ENCODE peak calls at places on chromosomes 16 and 17, in six cellular contexts. B is heart left ventricle, F is adrenal gland, N is suprapubic skin, Y is neural progenitor cell, Z is cardiac muscle cell. E is an unnamed sample. For H3K4me1, H3K27me3 and H3K9me3, the result is how much of the 10 kb centered on the place peaks cover.

GRCh38 chr17:79262624-79263023 is 188.0 kb downstream of the ENGASE start:
- DNase-seq in B (no peak), F (no peak), N (no peak), Y (no peak), Z (no peak), E (no peak)

GRCh38 chr17:17387461-17388362 is 84.5 kb downstream of the NT5M start:
- DNase-seq in B (no peak), F (no peak), N (no peak), Y (peak), Z (no peak), E (peak)

GRCh38 chr17:58587713-58588117 is 73.3 kb upstream of the MTMR4 start:
- DNase-seq in B (peak), F (peak), N (no peak), Y (peak), Z (peak), E (peak)

GRCh38 chr17:67053438-67054000 is 9.2 kb downstream of the CACNG1 start:
- DNase-seq in B (no peak), F (peak), N (peak), Y (no peak), Z (no peak), E (no peak)

GRCh38 chr17:42272162-42272561 is 4.0 kb downstream of the STAT5B start:
- DNase-seq in B (no peak), F (no peak), N (no peak), Y (no peak), Z (no peak), E (no peak)

GRCh38 chr17:27873746-27874145 is 19.4 kb downstream of the LYRM9 start:
- DNase-seq in B (no peak), F (no peak), N (no peak), Y (no peak), Z (no peak), E (no peak)

GRCh38 chr16:75702247-75702646 is 986 bp upstream of the DUXB start:
- DNase-seq in B (no peak), F (no peak), N (no peak), Y (no peak), Z (no peak), E (no peak)

GRCh38 chr17:39903158-39903884 is 15.1 kb downstream of the GSDMB start:
- DNase-seq in B (no peak), F (peak), N (no peak), Y (no peak), Z (peak), E (no peak)

GRCh38 chr16:50195276-50195675 is 42.2 kb downstream of the TENT4B start:
- DNase-seq in B (no peak), F (no peak), N (no peak), Y (no peak), Z (peak), E (peak)

GRCh38 chr17:76153202-76153601 is 12.2 kb upstream of the FOXJ1 start:
- DNase-seq in B (no peak), F (no peak), N (peak), Y (no peak), Z (no peak), E (no peak)

GRCh38 chr16:30893082-30893743 is 664 bp downstream of the BCL7C start:
- DNase-seq in B (no peak), F (no peak), N (no peak), Y (peak), Z (no peak), E (no peak)

GRCh38 chr17:46072998-46073397 is 73.9 kb downstream of the STH start:
- DNase-seq in B (no peak), F (no peak), N (no peak), Y (no peak), Z (peak), E (no peak)

GRCh38 chr17:40848583-40849235 is 18.3 kb downstream of the KRT12 start:
- DNase-seq in B (no peak), F (no peak), N (no peak), Y (no peak), Z (no peak), E (no peak)

GRCh38 chr16:4624827-4625616 is 396 bp downstream of the MGRN1 start:
- DNase-seq in B (peak), F (peak), N (no peak), Y (peak), Z (peak), E (peak)

GRCh38 chr16:67885976-67886375 is 1.3 kb downstream of the NRN1L start:
- DNase-seq in B (no peak), F (no peak), N (no peak), Y (no peak), Z (no peak), E (no peak)

GRCh38 chr16:62034236-62035114 is 1.8 kb downstream of the CDH8 start:
- DNase-seq in B (no peak), F (no peak), N (no peak), Y (peak), Z (no peak), E (no peak)

GRCh38 chr16:89925596-89926079 is 2.5 kb downstream of the TUBB3 start:
- DNase-seq in B (no peak), F (no peak), N (no peak), Y (peak), Z (no peak), E (no peak)

GRCh38 chr17:34171245-34171818 is 83.8 kb upstream of the CCL2 start:
- DNase-seq in B (peak), F (peak), N (no peak), Y (peak), Z (peak), E (peak)

GRCh38 chr16:31354394-31355291 is at the start of gene ITGAX:
- DNase-seq in B (peak), F (peak), N (peak), Y (no peak), Z (peak), E (peak)

GRCh38 chr17:9195961-9196668 is 174.8 kb downstream of the NTN1 start:
- DNase-seq in B (no peak), F (no peak), N (no peak), Y (peak), Z (no peak), E (no peak)

GRCh38 chr17:73283841-73284282 is 22.2 kb upstream of the CPSF4L start:
- DNase-seq in B (peak), F (peak), N (no peak), Y (peak), Z (no peak), E (peak)

GRCh38 chr17:73284906-73285602 is 23.4 kb upstream of the CPSF4L start:
- DNase-seq in B (no peak), F (peak), N (no peak), Y (no peak), Z (no peak), E (no peak)

GRCh38 chr17:73283250-73283649 is 21.6 kb upstream of the CPSF4L start:
- DNase-seq in B (no peak), F (no peak), N (no peak), Y (no peak), Z (no peak), E (no peak)

GRCh38 chr17:73285603-73285908 is 23.9 kb upstream of the CPSF4L start:
- DNase-seq in B (no peak), F (no peak), N (no peak), Y (no peak), Z (no peak), E (no peak)

GRCh38 chr17:73284339-73284738 is 22.7 kb upstream of the CPSF4L start:
- DNase-seq in B (no peak), F (no peak), N (no peak), Y (peak), Z (no peak), E (no peak)
- H3K4me1 ChIP-seq in B (half or more), F (half or more), N (half or more), Y (under half), Z (under half), E (under half)

GRCh38 chr16:80058236-80058635 is 457.7 kb upstream of the MAF start:
- DNase-seq in B (peak), F (no peak), N (peak), Y (no peak), Z (peak), E (no peak)

GRCh38 chr16:80060470-80060869 is 459.9 kb upstream of the MAF start:
- DNase-seq in B (no peak), F (no peak), N (no peak), Y (no peak), Z (no peak), E (no peak)

GRCh38 chr16:80054656-80055055 is 454.1 kb upstream of the MAF start:
- DNase-seq in B (no peak), F (no peak), N (no peak), Y (no peak), Z (no peak), E (no peak)

GRCh38 chr16:80056334-80056733 is 455.8 kb upstream of the MAF start:
- DNase-seq in B (no peak), F (no peak), N (no peak), Y (no peak), Z (peak), E (no peak)

GRCh38 chr16:80055831-80056230 is 455.3 kb upstream of the MAF start:
- DNase-seq in B (no peak), F (no peak), N (no peak), Y (no peak), Z (no peak), E (no peak)
- H3K27me3 ChIP-seq in B (under half), F (under half), N (under half), Y (under half), Z (half or more), E (under half)

DNA sequence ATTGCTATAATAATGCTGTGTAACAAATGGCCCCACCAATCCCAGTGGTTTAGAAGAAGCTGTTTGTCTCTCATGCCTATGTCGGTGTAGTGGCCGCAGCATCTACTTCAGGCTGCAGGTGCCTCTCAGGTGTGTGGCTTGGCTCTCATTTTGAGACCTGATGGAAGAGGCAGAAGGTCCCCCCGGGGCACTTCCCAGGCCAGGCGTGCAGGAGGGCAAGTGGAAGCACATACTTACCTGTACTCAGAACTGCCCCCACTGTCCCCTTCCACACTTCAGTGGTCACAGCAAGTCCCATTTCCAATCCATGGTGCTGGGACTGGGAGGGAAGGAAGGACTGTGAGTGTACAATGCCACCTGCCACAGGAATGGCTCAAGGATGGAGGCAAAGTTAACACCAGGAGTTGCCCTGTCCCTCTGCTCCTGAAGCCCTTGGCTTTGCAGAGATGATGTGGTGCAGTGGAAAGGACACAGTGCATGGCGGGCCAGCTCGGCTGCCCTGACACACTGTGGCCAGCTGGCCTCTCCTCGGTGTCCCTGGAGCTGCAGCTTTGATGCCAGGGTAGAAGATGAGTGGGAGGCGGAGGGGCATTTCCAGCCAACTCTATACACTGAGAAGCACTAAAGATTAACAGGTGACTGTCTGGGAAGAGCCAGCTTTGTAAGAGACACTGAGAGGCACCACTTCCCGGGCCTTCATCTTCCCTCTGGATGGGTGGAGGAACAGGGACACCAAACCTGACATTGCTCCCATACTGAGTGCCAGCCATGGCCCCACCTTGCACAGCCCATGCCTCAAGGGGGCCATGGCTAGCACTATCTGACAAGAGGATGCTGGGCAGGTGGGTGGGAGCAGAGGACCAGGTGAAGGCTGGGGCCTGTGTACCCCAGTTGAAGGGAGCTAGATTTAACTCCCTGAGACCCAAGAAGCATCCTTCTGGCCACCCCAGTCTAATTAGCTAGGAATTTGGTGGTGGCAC is 105.9 kb downstream of the METRNL start:
- DNase-seq in B (peak), F (peak), N (no peak), Y (no peak), Z (no peak), E (no peak)
- H3K9me3 ChIP-seq in B (under half), F (under half), N (under half), Y (under half), Z (under half), E (under half)

DNA sequence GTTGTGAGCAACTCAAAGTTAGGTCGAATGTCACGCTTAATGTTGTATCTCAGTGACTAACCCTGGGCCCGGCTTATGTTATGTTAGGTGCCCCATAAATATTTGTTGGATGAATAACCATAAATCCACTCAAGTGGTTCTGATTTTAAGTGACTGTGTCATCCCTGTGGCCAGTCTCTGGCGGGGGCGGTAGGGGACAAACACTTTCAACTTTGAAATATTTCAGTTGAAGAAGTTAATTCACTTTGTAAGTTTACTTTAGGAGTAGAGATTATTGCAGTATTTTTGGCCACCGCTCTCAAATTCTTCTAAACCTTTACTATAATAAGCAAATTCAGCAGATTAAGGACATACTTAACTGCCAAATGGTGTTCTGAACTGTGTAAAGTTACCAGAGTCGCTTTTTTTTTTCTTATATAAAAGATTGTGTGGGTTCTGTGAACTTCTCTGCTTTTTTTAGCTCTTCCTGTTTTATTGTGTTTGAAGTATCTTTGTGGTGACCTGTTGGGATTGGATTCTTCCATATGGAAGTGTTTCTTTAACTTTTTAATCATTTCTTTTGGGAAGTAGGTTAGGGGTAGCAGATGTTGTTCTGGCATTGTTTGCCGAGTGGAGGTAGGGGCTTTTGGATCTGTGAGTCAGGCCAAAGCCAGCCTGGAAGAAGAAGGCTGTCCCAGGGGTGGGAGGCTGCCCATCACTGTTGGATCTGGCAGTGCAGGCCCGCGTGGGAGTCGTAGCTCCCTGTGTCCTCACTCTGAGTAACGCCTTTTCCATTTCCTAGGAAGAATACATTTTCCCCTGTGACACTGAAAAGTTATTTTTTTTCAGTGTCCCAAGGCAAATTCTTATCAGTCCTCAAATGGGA is 61.4 kb upstream of the TBX2 start:
- DNase-seq in B (no peak), F (no peak), N (no peak), Y (no peak), Z (peak), E (no peak)
- H3K4me1 ChIP-seq in B (under half), F (under half), N (under half), Y (under half), Z (under half), E (under half)

DNA sequence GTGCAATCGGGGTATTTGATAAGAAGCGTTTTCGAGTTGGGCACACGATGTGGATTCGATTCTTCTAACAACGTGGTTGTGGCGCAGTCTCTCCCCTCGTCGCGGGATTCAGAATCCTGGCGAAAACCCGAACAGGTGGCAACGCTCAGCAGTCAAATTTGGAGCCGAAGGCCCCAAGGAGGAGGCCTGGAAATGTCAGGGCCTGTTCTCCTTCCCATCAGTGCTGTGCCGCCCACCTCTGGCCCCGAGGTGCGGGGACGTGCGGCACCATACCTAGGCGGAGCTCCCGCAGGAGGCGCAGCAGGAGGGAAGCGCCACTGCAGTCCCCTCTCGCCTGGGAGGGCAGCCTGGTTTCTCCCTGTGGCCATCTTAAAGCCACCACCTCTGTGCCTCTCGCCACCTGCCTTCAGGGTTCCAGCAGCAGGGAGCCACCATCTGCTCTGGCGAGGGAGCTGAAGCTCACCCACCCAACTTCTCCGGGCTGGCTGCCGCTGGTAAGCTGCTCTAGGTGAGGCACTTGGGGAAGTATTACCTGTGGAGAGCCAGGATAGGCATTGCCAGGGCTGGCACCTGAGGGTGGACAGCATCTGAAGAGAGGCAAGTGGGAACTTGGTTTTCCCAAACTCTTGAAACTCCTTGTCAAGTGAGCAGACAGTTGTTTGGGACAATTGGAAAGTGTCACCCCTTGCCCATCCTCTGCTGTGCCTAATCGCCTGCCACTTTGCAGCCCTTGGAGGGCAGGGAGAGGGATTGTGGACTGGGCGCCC is 2.6 kb upstream of the AATF start:
- DNase-seq in B (no peak), F (no peak), N (no peak), Y (peak), Z (no peak), E (no peak)
- H3K27me3 ChIP-seq in B (half or more), F (half or more), N (half or more), Y (half or more), Z (half or more), E (under half)